ENCODE peak calls at places on chromosomes 13 and 19, in six cellular contexts. Z is mesothelial cell of epicardium; A is NCI-H1092; M is lower lobe of right lung; N is stimulated activated CD4-positive, alpha-beta T cell treated with anti-CD3 and anti-CD28 coated beads, Interleukin-4, amount 100 ng/mL, for 4 hours; F is fibroblast of mammary gland. B is an unnamed sample.

GRCh38 chr13:72097568-72097967 is 230.6 kb upstream of the DACH1 start:
- DNase-seq in Z (no peak), A (no peak), M (no peak), N (no peak), F (no peak), B (no peak)

GRCh38 chr13:46632171-46632570 is 79.2 kb downstream of the LRCH1 start:
- DNase-seq in Z (no peak), A (no peak), M (no peak), N (no peak), F (no peak), B (no peak)

GRCh38 chr13:27120011-27120410 is 51.6 kb downstream of the USP12 start:
- DNase-seq in Z (no peak), A (no peak), M (no peak), N (no peak), F (no peak), B (no peak)

GRCh38 chr13:74210693-74211393 is 76.6 kb upstream of the KLF12 start:
- DNase-seq in Z (no peak), A (peak), M (no peak), N (no peak), F (peak), B (peak)

GRCh38 chr13:44206429-44206828 is 167.2 kb upstream of the SERP2 start:
- DNase-seq in Z (no peak), A (no peak), M (no peak), N (no peak), F (no peak), B (no peak)

GRCh38 chr19:15237759-15238638 is 5.8 kb upstream of the EPHX3 start:
- DNase-seq in Z (no peak), A (no peak), M (no peak), N (no peak), F (no peak), B (no peak)

GRCh38 chr13:43815204-43815603 is 28.4 kb upstream of the ENOX1 start:
- DNase-seq in Z (no peak), A (no peak), M (no peak), N (no peak), F (peak), B (no peak)

GRCh38 chr13:100176781-100177389 is 88.0 kb downstream of the PCCA start:
- DNase-seq in Z (no peak), A (peak), M (no peak), N (no peak), F (peak), B (peak)

GRCh38 chr13:27379694-27380596 is 44.5 kb upstream of the GTF3A start:
- DNase-seq in Z (peak), A (peak), M (no peak), N (peak), F (peak), B (peak)

GRCh38 chr19:35349614-35350521 is 2.2 kb downstream of the FFAR1 start:
- DNase-seq in Z (peak), A (no peak), M (peak), N (no peak), F (no peak), B (no peak)

GRCh38 chr13:43767351-43767901 is 19.3 kb downstream of the ENOX1 start:
- DNase-seq in Z (no peak), A (peak), M (no peak), N (no peak), F (peak), B (peak)

GRCh38 chr13:41467546-41467945 is 10.2 kb downstream of the RGCC start:
- DNase-seq in Z (no peak), A (no peak), M (no peak), N (no peak), F (no peak), B (peak)

GRCh38 chr19:31350693-31351211 is 1.5 kb upstream of the TSHZ3 start:
- DNase-seq in Z (peak), A (no peak), M (peak), N (peak), F (peak), B (peak)

GRCh38 chr19:17751912-17752273 is 616 bp downstream of the FCHO1 start:
- DNase-seq in Z (no peak), A (no peak), M (no peak), N (no peak), F (no peak), B (no peak)

GRCh38 chr13:30371649-30372265 is 50.5 kb upstream of the UBE2L5 start:
- DNase-seq in Z (no peak), A (no peak), M (no peak), N (peak), F (peak), B (no peak)

GRCh38 chr13:25668345-25668744 is 296.6 kb downstream of the ATP8A2 start:
- DNase-seq in Z (no peak), A (no peak), M (no peak), N (no peak), F (no peak), B (no peak)

GRCh38 chr19:20278342-20278741 is 111.3 kb downstream of the ZNF486 start:
- DNase-seq in Z (no peak), A (no peak), M (no peak), N (no peak), F (no peak), B (no peak)

GRCh38 chr13:107450931-107451330 is 764.4 kb downstream of the LIG4 start:
- DNase-seq in Z (no peak), A (no peak), M (no peak), N (no peak), F (peak), B (no peak)

GRCh38 chr19:17391371-17392151 is 2.4 kb downstream of the CCDC194 start:
- DNase-seq in Z (no peak), A (no peak), M (no peak), N (no peak), F (no peak), B (no peak)

GRCh38 chr19:40284501-40285352 is at the start of gene AKT2:
- DNase-seq in Z (peak), A (peak), M (no peak), N (peak), F (peak), B (peak)

GRCh38 chr13:26017932-26018690 is 33.7 kb downstream of the SHISA2 start:
- DNase-seq in Z (no peak), A (no peak), M (no peak), N (no peak), F (no peak), B (no peak)

GRCh38 chr13:50990540-50991506 is 81.2 kb downstream of the RNASEH2B start:
- DNase-seq in Z (no peak), A (peak), M (no peak), N (no peak), F (peak), B (peak)

GRCh38 chr13:59157181-59157580 is 1006.5 kb downstream of the DIAPH3 start:
- DNase-seq in Z (no peak), A (no peak), M (no peak), N (no peak), F (no peak), B (no peak)

GRCh38 chr13:114096811-114097503 is 35.5 kb downstream of the RASA3 start:
- DNase-seq in Z (no peak), A (peak), M (no peak), N (no peak), F (no peak), B (peak)

GRCh38 chr13:94384217-94384905 is 95.1 kb downstream of the DCT start:
- DNase-seq in Z (no peak), A (no peak), M (no peak), N (no peak), F (no peak), B (no peak)

GRCh38 chr13:35469781-35470380 is 6.6 kb downstream of the MAB21L1 start:
- DNase-seq in Z (no peak), A (no peak), M (no peak), N (no peak), F (no peak), B (no peak)

GRCh38 chr13:110418944-110419343 is 111.9 kb downstream of the COL4A2 start:
- DNase-seq in Z (no peak), A (no peak), M (no peak), N (no peak), F (no peak), B (no peak)

B was measured in NCI-H1105 treated with DMSO at 0.1 percent for 48 hours.